ENCODE peak calls at places on chromosome 13, in ten cellular contexts. One of them, this sample, is unnamed.
A peak's percentile ranks its signal among the peaks of the same experiment; 100 is the strongest.

GRCh38 chr13:36998624-36999041 is 507 bp downstream of the ALG5 start:
- DNase-seq in thoracic aorta: no peak
- DNase-seq in pancreas: peak; percentile 13
- DNase-seq in retinal pigment epithelial cell: no peak
- DNase-seq in mucosa of descending colon: peak; percentile 59
- DNase-seq in neural crest cell: peak; percentile 22
- DNase-seq in left ventricle myocardium inferior: peak; percentile 18
- DNase-seq in AG09319: no peak
- DNase-seq in right lobe of liver: peak; percentile 56
- DNase-seq in tibial artery: peak; percentile 69
- DNase-seq in this sample: peak; percentile 54

GRCh38 chr13:24243311-24243710 is 66.1 kb upstream of the C1QTNF9 start:
- DNase-seq in left ventricle myocardium inferior: no peak
- DNase-seq in pancreas: no peak
- DNase-seq in retinal pigment epithelial cell: no peak
- DNase-seq in thoracic aorta: no peak
- DNase-seq in tibial artery: no peak
- DNase-seq in neural crest cell: no peak
- DNase-seq in mucosa of descending colon: no peak
- DNase-seq in AG09319: no peak
- DNase-seq in right lobe of liver: no peak
- DNase-seq in this sample: no peak

GRCh38 chr13:21884299-21884878 is 213.5 kb downstream of the FGF9 start:
- DNase-seq in neural crest cell: no peak
- DNase-seq in tibial artery: no peak
- DNase-seq in left ventricle myocardium inferior: no peak
- DNase-seq in right lobe of liver: no peak
- DNase-seq in thoracic aorta: no peak
- DNase-seq in retinal pigment epithelial cell: no peak
- DNase-seq in mucosa of descending colon: no peak
- DNase-seq in AG09319: no peak
- DNase-seq in pancreas: no peak
- DNase-seq in this sample: no peak

GRCh38 chr13:102651892-102652291 is 43.0 kb downstream of the METTL21C start:
- DNase-seq in tibial artery: peak; percentile 83
- DNase-seq in mucosa of descending colon: no peak
- DNase-seq in AG09319: no peak
- DNase-seq in pancreas: no peak
- DNase-seq in neural crest cell: no peak
- DNase-seq in thoracic aorta: no peak
- DNase-seq in left ventricle myocardium inferior: no peak
- DNase-seq in right lobe of liver: no peak
- DNase-seq in retinal pigment epithelial cell: no peak
- DNase-seq in this sample: no peak

GRCh38 chr13:95546919-95547318 is 5.6 kb upstream of the CLDN10 start:
- DNase-seq in pancreas: no peak
- DNase-seq in neural crest cell: no peak
- DNase-seq in right lobe of liver: no peak
- DNase-seq in left ventricle myocardium inferior: no peak
- DNase-seq in thoracic aorta: no peak
- DNase-seq in mucosa of descending colon: no peak
- DNase-seq in retinal pigment epithelial cell: no peak
- DNase-seq in AG09319: no peak
- DNase-seq in tibial artery: no peak
- DNase-seq in this sample: no peak

GRCh38 chr13:31686660-31687430 is 52.5 kb upstream of the RXFP2 start:
- DNase-seq in right lobe of liver: no peak
- DNase-seq in thoracic aorta: no peak
- DNase-seq in tibial artery: no peak
- DNase-seq in mucosa of descending colon: no peak
- DNase-seq in left ventricle myocardium inferior: no peak
- DNase-seq in AG09319: no peak
- DNase-seq in retinal pigment epithelial cell: no peak
- DNase-seq in pancreas: no peak
- DNase-seq in neural crest cell: no peak
- DNase-seq in this sample: no peak

GRCh38 chr13:27797228-27797624 is 4.9 kb downstream of the GSX1 start:
- DNase-seq in mucosa of descending colon: no peak
- DNase-seq in left ventricle myocardium inferior: no peak
- DNase-seq in tibial artery: no peak
- DNase-seq in thoracic aorta: no peak
- DNase-seq in retinal pigment epithelial cell: no peak
- DNase-seq in neural crest cell: peak; percentile 53
- DNase-seq in AG09319: no peak
- DNase-seq in pancreas: no peak
- DNase-seq in right lobe of liver: no peak
- DNase-seq in this sample: peak; percentile 80

GRCh38 chr13:42355841-42356575 is 84.1 kb downstream of the AKAP11 start:
- DNase-seq in right lobe of liver: no peak
- DNase-seq in thoracic aorta: no peak
- DNase-seq in retinal pigment epithelial cell: no peak
- DNase-seq in neural crest cell: no peak
- DNase-seq in AG09319: no peak
- DNase-seq in pancreas: no peak
- DNase-seq in mucosa of descending colon: no peak
- DNase-seq in tibial artery: no peak
- DNase-seq in left ventricle myocardium inferior: no peak
- DNase-seq in this sample: no peak

GRCh38 chr13:30113983-30114491 is 193.3 kb downstream of the KATNAL1 start:
- DNase-seq in retinal pigment epithelial cell: no peak
- DNase-seq in tibial artery: no peak
- DNase-seq in mucosa of descending colon: peak; percentile 51
- DNase-seq in left ventricle myocardium inferior: no peak
- DNase-seq in pancreas: no peak
- DNase-seq in AG09319: no peak
- DNase-seq in neural crest cell: no peak
- DNase-seq in thoracic aorta: no peak
- DNase-seq in right lobe of liver: no peak
- DNase-seq in this sample: no peak

GRCh38 chr13:112446347-112446861 is 70.2 kb downstream of the SPACA7 start:
- DNase-seq in retinal pigment epithelial cell: no peak
- DNase-seq in AG09319: no peak
- DNase-seq in right lobe of liver: no peak
- DNase-seq in thoracic aorta: no peak
- DNase-seq in neural crest cell: no peak
- DNase-seq in tibial artery: no peak
- DNase-seq in left ventricle myocardium inferior: no peak
- DNase-seq in mucosa of descending colon: no peak
- DNase-seq in pancreas: no peak
- DNase-seq in this sample: no peak

GRCh38 chr13:30906411-30906990 is 430 bp downstream of the MEDAG start:
- DNase-seq in pancreas: no peak
- DNase-seq in retinal pigment epithelial cell: no peak
- DNase-seq in neural crest cell: peak; percentile 5
- DNase-seq in mucosa of descending colon: no peak
- DNase-seq in left ventricle myocardium inferior: no peak
- DNase-seq in AG09319: no peak
- DNase-seq in right lobe of liver: no peak
- DNase-seq in tibial artery: peak; percentile 77
- DNase-seq in thoracic aorta: no peak
- DNase-seq in this sample: peak; percentile 55

GRCh38 chr13:77853701-77854100 is 64.9 kb downstream of the EDNRB start:
- DNase-seq in neural crest cell: no peak
- DNase-seq in mucosa of descending colon: no peak
- DNase-seq in retinal pigment epithelial cell: peak; percentile 86
- DNase-seq in AG09319: no peak
- DNase-seq in pancreas: no peak
- DNase-seq in tibial artery: no peak
- DNase-seq in left ventricle myocardium inferior: no peak
- DNase-seq in right lobe of liver: no peak
- DNase-seq in thoracic aorta: no peak
- DNase-seq in this sample: no peak

GRCh38 chr13:77861716-77862115 is 56.9 kb downstream of the EDNRB start:
- DNase-seq in thoracic aorta: no peak
- DNase-seq in left ventricle myocardium inferior: no peak
- DNase-seq in right lobe of liver: no peak
- DNase-seq in neural crest cell: no peak
- DNase-seq in AG09319: no peak
- DNase-seq in tibial artery: no peak
- DNase-seq in retinal pigment epithelial cell: no peak
- DNase-seq in pancreas: no peak
- DNase-seq in mucosa of descending colon: no peak
- DNase-seq in this sample: no peak

GRCh38 chr13:77859450-77859849 is 59.2 kb downstream of the EDNRB start:
- DNase-seq in left ventricle myocardium inferior: peak; percentile 16
- DNase-seq in mucosa of descending colon: no peak
- DNase-seq in retinal pigment epithelial cell: no peak
- DNase-seq in thoracic aorta: no peak
- DNase-seq in neural crest cell: no peak
- DNase-seq in right lobe of liver: no peak
- DNase-seq in tibial artery: no peak
- DNase-seq in pancreas: no peak
- DNase-seq in AG09319: peak; percentile 93
- DNase-seq in this sample: no peak

GRCh38 chr13:77860621-77861020 is 58.0 kb downstream of the EDNRB start:
- DNase-seq in mucosa of descending colon: no peak
- DNase-seq in tibial artery: no peak
- DNase-seq in retinal pigment epithelial cell: peak; percentile 66
- DNase-seq in left ventricle myocardium inferior: no peak
- DNase-seq in neural crest cell: no peak
- DNase-seq in thoracic aorta: no peak
- DNase-seq in AG09319: peak; percentile 71
- DNase-seq in pancreas: no peak
- DNase-seq in right lobe of liver: no peak
- DNase-seq in this sample: no peak

DNA sequence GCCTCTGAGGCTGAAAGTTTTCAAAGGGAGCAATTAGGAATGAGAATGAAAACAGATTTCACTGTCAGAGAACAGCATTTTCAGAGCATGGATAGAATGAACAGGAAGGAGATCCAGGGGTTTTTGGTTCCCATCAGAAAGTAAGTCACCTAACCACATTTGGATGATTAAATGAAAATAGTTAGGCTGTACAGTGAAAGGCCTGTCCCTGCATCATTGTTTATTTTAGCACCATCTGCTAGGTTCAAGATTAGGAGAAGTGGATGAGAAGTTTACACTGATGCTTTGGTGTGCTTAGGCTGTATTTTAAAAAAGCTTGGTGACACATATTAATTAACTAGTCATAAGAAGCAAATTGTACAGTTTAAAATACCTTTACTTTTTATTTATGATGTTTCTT is 60.8 kb downstream of the EDNRB start:
- DNase-seq in mucosa of descending colon: no peak
- DNase-seq in right lobe of liver: no peak
- DNase-seq in left ventricle myocardium inferior: no peak
- DNase-seq in tibial artery: no peak
- DNase-seq in AG09319: no peak
- DNase-seq in thoracic aorta: no peak
- DNase-seq in retinal pigment epithelial cell: no peak
- DNase-seq in pancreas: no peak
- DNase-seq in neural crest cell: no peak
- DNase-seq in this sample: no peak
- TF ChIP-seq CTCF in mucosa of descending colon: no peak
- TF ChIP-seq CTCF in right lobe of liver: no peak
- TF ChIP-seq CTCF in left ventricle myocardium inferior: no peak
- TF ChIP-seq CTCF in tibial artery: no peak
- TF ChIP-seq CTCF in AG09319: no peak
- TF ChIP-seq CTCF in thoracic aorta: no peak
- TF ChIP-seq CTCF in retinal pigment epithelial cell: no peak
- TF ChIP-seq CTCF in pancreas: no peak
- TF ChIP-seq CTCF in neural crest cell: no peak
- TF ChIP-seq CTCF in this sample: no peak

DNA sequence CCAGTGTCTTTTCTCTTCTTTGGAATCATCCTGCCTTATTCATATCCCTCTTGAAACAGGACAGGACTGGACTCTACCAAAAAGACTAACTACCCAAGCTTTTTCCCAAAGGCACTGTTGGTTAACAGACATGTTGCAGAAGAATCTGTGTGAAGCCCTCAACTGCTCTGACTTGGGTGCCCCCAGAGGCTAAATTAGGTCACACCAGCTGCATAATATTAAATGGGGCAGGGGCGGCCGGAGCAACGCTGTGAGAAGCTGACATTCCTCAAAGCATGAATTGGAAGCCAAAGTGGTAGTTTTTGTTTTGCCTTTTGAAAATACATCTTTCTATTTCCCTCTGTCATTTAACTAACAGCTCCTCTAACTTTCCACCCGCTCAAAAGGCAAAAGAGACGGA is 185.9 kb downstream of the LHFPL6 start:
- DNase-seq in AG09319: no peak
- DNase-seq in retinal pigment epithelial cell: no peak
- DNase-seq in right lobe of liver: no peak
- DNase-seq in pancreas: no peak
- DNase-seq in mucosa of descending colon: no peak
- DNase-seq in left ventricle myocardium inferior: no peak
- DNase-seq in thoracic aorta: no peak
- DNase-seq in neural crest cell: peak; percentile 40
- DNase-seq in tibial artery: no peak
- DNase-seq in this sample: peak; percentile 26
- TF ChIP-seq CTCF in AG09319: no peak
- TF ChIP-seq CTCF in retinal pigment epithelial cell: peak; percentile 39
- TF ChIP-seq CTCF in right lobe of liver: no peak
- TF ChIP-seq CTCF in pancreas: no peak
- TF ChIP-seq CTCF in mucosa of descending colon: no peak
- TF ChIP-seq CTCF in left ventricle myocardium inferior: peak; percentile 38
- TF ChIP-seq CTCF in thoracic aorta: peak; percentile 16
- TF ChIP-seq CTCF in neural crest cell: peak; percentile 55
- TF ChIP-seq CTCF in tibial artery: no peak
- TF ChIP-seq CTCF in this sample: peak; percentile 51

DNA sequence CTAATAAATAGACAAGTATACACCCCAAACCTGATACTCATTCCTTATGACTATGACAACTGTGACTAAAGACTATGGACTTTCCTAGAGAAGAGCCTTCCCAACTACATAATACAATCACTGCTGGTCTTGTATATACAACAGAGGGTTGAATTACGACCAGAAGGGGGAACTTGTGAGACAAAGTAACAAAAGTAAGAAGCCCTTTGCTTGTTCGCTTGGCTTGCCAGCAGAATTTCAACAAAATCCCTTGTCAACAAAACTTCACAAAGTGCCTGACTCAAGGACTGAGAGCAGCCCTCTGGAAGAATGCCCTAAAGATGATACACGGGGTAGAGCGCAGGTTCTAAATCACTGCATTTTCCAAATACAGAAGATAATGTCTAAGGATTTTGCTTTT is 99.4 kb downstream of the WASF3 start:
- DNase-seq in mucosa of descending colon: no peak
- DNase-seq in tibial artery: no peak
- DNase-seq in neural crest cell: no peak
- DNase-seq in retinal pigment epithelial cell: no peak
- DNase-seq in thoracic aorta: no peak
- DNase-seq in pancreas: no peak
- DNase-seq in left ventricle myocardium inferior: no peak
- DNase-seq in AG09319: peak; percentile 20
- DNase-seq in right lobe of liver: no peak
- DNase-seq in this sample: no peak
- TF ChIP-seq CTCF in mucosa of descending colon: no peak
- TF ChIP-seq CTCF in tibial artery: no peak
- TF ChIP-seq CTCF in neural crest cell: peak; percentile 28
- TF ChIP-seq CTCF in retinal pigment epithelial cell: peak; percentile 58
- TF ChIP-seq CTCF in thoracic aorta: no peak
- TF ChIP-seq CTCF in pancreas: no peak
- TF ChIP-seq CTCF in left ventricle myocardium inferior: peak; percentile 42
- TF ChIP-seq CTCF in AG09319: peak; percentile 48
- TF ChIP-seq CTCF in right lobe of liver: no peak
- TF ChIP-seq CTCF in this sample: no peak

DNA sequence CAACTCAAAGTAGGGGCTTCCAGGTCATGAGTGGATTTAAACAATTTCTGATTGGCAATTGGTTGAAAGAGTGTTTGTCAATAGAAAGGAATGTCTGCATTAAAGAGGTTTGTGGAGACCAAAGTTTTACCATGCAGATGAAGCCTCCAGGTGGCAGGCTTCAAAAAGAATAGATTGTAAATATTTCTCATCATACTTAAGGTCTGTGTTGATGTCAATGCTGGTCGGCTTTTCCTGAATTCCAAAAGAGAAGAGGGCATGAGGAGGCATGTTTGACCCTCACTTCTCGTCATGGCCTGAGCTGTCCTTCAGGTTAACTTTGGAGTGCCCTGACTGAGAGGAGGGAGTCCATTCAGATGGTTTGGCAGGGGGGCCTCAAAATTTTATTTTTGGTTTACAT is 125.4 kb upstream of the RFC3 start:
- DNase-seq in left ventricle myocardium inferior: no peak
- DNase-seq in neural crest cell: no peak
- DNase-seq in pancreas: no peak
- DNase-seq in thoracic aorta: no peak
- DNase-seq in tibial artery: no peak
- DNase-seq in AG09319: no peak
- DNase-seq in right lobe of liver: no peak
- DNase-seq in retinal pigment epithelial cell: no peak
- DNase-seq in mucosa of descending colon: no peak
- DNase-seq in this sample: no peak
- TF ChIP-seq CTCF in left ventricle myocardium inferior: no peak
- TF ChIP-seq CTCF in neural crest cell: no peak
- TF ChIP-seq CTCF in pancreas: no peak
- TF ChIP-seq CTCF in thoracic aorta: no peak
- TF ChIP-seq CTCF in tibial artery: no peak
- TF ChIP-seq CTCF in AG09319: no peak
- TF ChIP-seq CTCF in right lobe of liver: no peak
- TF ChIP-seq CTCF in retinal pigment epithelial cell: no peak
- TF ChIP-seq CTCF in mucosa of descending colon: no peak
- TF ChIP-seq CTCF in this sample: no peak